ENCODE peak calls at places on chromosomes 16 and 17, in eight cellular contexts. Y, Z, N, G, O, B, P and F are unnamed samples.

GRCh38 chr17:49783051-49783715 is 5.3 kb upstream of the KAT7 start:
- DNase-seq in Y (no peak), Z (no peak), N (no peak), G (peak; percentile 6), O (no peak), B (no peak), P (no peak), F (no peak)

GRCh38 chr17:78237403-78238012 is 6.1 kb downstream of the TMEM235 start:
- DNase-seq in Y (no peak), Z (peak; percentile 77), N (no peak), G (no peak), O (no peak), B (no peak), P (no peak), F (no peak)

GRCh38 chr17:64244165-64244564 is 18.9 kb downstream of the TEX2 start:
- DNase-seq in Y (no peak), Z (no peak), N (no peak), G (no peak), O (peak; percentile 34), B (no peak), P (peak; percentile 40), F (no peak)

GRCh38 chr17:74748279-74748528 is 224 bp upstream of the NHERF1 start:
- DNase-seq in Y (no peak), Z (no peak), N (no peak), G (no peak), O (no peak), B (peak; percentile 93), P (no peak), F (no peak)

GRCh38 chr16:79089735-79090284 is 510.7 kb downstream of the MAF start:
- DNase-seq in Y (no peak), Z (no peak), N (no peak), G (no peak), O (no peak), B (no peak), P (peak; percentile 1), F (no peak)

GRCh38 chr16:19203374-19203966 is 35.4 kb downstream of the SYT17 start:
- DNase-seq in Y (no peak), Z (no peak), N (no peak), G (no peak), O (no peak), B (no peak), P (no peak), F (no peak)

GRCh38 chr17:75922173-75922961 is 17.7 kb upstream of the MRPL38 start:
- DNase-seq in Y (no peak), Z (no peak), N (no peak), G (no peak), O (no peak), B (no peak), P (no peak), F (no peak)

GRCh38 chr17:80564545-80564944 is 19.9 kb downstream of the RPTOR start:
- DNase-seq in Y (no peak), Z (no peak), N (no peak), G (no peak), O (no peak), B (no peak), P (no peak), F (no peak)

GRCh38 chr17:50151041-50151936 is 812 bp upstream of the PPP1R9B start:
- DNase-seq in Y (peak; percentile 93), Z (peak; percentile 99), N (peak; percentile 82), G (peak; percentile 95), O (peak; percentile 89), B (peak; percentile 97), P (peak; percentile 81), F (peak; percentile 93)

GRCh38 chr16:17211797-17212196 is 259.0 kb downstream of the XYLT1 start:
- DNase-seq in Y (no peak), Z (peak; percentile 21), N (no peak), G (no peak), O (no peak), B (no peak), P (no peak), F (no peak)

GRCh38 chr17:77146882-77147281 is 6.1 kb downstream of the SEC14L1 start:
- DNase-seq in Y (no peak), Z (no peak), N (no peak), G (no peak), O (no peak), B (no peak), P (no peak), F (no peak)

GRCh38 chr16:89887243-89887642 is 13.9 kb downstream of the TCF25 start:
- DNase-seq in Y (no peak), Z (no peak), N (no peak), G (no peak), O (no peak), B (no peak), P (no peak), F (no peak)

GRCh38 chr16:56985288-56985961 is 3.9 kb upstream of the NLRC5 start:
- DNase-seq in Y (peak; percentile 85), Z (no peak), N (peak; percentile 75), G (peak; percentile 90), O (peak; percentile 85), B (peak; percentile 89), P (peak; percentile 83), F (peak; percentile 85)

DNA sequence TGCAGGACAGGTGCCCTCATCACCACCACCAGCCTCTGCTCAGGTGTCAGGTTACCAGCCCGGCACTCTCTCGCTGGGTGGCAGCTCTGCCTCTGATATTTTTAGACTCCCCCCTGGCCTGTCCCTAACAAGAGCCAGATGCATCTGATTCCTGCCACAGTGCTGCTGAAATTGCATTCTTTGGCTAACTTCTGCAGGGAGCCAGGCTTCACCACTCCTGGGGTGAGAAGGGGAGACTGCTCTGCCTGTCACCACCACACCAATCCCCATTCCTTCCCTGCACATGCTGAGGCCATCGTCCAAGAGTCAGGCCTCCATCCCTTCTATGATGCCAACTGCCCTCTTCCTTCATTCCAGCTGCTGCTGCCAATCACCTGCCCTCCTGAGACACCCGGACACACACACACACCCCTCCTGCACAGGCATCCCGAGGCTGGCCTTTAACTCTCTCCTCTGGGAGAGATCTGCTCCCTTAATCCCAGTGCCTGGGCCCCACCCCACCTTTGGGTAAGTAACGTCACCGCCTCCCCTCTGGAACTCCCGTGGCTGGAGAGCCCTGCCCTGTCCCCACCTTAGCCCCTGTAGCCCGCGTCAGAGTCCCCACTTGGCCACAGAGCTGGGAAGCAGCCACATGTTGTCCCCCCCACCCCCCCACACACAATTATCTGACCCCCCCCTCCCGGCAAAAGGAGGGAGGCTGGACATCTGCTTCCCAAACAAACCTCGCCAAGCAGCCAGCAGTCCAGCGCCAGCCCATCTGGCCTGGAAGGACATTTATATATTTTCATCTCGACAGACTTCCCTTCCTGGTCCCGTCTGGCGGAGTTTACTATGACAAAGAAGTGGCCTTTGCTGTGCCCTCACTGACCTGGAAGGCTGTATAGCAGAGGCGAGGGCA is 2.8 kb downstream of the EMP2 start:
- DNase-seq in Y (no peak), Z (peak; percentile 58), N (no peak), G (no peak), O (no peak), B (no peak), P (no peak), F (peak; percentile 63)
- H3K4me3 ChIP-seq in Y (no peak overlapping the region), Z (no peak overlapping the region), N (no peak overlapping the region), G (no peak overlapping the region), O (no peak overlapping the region), B (no peak overlapping the region), P (no peak overlapping the region), F (peak overlapping the region; percentile 35)

DNA sequence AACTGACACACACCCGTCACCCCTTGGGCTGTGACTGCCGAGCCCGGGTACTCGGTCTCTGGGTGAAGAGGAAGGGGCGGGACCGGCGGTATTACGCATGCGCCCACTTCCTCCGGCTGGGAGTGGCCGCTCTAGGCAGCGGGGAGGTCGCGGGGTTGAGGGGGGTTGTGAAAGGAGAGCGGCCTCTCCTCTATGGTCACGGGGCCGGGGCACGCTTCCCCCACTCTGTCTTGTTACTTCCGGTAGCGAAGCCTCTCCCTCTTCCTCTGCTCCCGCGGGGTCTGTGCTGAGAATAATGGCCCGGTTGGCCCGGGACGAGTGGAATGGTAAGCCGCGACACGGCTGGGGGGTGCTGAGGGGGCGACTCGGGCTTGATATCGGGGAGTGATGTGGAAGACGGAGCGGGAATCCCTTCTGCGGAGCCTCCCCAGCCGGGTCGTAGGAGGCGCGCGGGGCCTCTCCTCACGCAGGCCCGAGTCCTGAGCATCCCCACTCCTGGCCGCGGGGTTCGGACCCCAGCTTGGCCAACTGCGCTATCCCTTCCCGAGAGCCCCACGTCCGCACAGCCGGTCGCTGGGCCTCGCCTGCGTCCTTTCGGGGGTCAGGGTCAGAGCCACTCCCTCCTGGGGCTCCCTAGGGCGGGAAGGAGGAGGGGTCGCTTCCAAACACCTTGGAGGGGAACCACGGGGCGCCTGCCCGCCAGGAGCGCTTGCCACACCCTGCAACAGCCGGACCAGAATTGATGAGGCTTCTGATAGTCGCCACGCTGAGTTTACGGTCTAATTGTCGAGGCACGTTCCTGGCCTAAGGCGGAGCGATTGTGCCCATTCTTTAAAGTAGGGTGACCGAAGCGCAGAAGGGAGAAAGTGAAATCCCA is at the start of gene BFAR:
- DNase-seq in Y (peak; percentile 97), Z (peak; percentile 94), N (peak; percentile 99), G (peak; percentile 98), O (peak; percentile 93), B (peak; percentile 95), P (peak; percentile 96), F (peak; percentile 97)
- TF ChIP-seq CTCF in Y (no peak), Z (no peak), N (no peak), G (no peak), O (no peak), B (no peak), P (peak; percentile 2), F (no peak)

DNA sequence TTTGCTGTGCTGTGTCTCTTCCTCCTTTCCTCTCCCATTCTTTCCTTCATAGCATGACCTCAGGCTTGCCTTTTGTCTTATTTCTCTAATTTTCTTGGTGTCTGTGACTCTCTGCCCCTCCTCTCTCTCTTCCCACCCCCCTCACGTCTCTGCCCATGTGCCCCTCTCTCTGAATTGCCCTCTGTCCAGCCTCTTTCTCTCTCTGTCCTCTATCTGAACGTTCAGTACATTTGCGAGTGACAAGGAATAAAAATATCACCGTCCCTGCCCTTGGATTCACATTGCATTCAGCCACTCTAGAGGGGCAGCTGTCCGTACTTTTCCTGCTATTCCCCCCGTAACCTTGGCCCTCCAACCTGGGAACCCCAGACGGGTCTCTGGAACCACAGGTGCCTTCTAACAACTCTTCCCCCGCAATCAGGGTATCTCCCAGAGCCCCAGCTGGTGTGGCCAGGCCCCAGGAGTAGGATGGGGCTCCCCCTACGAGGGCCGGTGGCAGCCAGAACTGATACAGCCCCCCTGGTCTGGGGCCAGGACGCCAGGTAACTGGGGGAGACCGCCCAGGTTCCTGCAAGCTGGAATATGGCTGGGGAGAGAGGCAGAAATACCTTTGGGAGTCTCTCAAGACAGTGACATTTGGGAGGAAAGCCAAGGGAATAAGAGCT is 1.8 kb downstream of the KIF1C start:
- DNase-seq in Y (no peak), Z (no peak), N (no peak), G (no peak), O (no peak), B (no peak), P (no peak), F (no peak)
- H3K4me3 ChIP-seq in Y (peak overlapping the region; percentile 89), Z (peak overlapping the region; percentile 99), N (peak overlapping the region; percentile 96), G (peak overlapping the region; percentile 93), O (peak overlapping the region; percentile 8), B (peak overlapping the region; percentile 95), P (peak overlapping the region; percentile 86), F (peak overlapping the region; percentile 92)

DNA sequence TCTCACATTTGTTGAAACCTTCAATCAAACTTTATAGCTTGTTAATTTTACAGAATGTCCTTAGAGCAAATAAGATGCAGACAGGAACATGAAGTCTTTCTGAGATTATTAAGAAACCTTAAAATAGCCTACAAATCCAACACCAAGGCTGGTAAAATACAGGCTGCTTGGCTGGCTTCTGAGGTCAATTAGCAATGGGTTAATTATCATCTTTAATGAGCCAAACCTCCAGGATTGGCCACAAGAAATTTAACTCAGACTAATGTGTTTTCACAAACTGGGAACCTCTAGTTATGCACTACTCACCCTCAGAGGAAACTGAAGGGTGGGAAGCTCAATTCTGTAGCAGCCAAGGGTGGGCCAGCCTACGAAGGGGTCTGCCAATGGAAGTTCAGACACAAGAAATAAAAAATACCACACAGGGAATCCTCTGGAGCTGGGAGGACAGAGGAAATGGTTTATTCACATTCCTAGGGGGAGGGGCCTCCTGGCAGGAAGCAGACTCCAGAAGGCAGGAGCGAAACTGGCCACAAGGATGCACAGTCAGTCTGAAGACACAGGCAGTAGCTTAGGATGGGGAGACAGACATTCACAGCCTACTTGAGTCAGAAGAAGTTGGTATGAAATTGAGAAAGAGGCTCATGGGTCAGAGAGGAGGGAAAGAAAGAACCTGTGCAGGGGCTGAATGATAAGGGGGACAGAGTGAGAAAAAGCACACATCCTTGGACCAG is 36.1 kb downstream of the HIC1 start:
- DNase-seq in Y (peak; percentile 94), Z (peak; percentile 36), N (peak; percentile 75), G (peak; percentile 82), O (peak; percentile 97), B (peak; percentile 54), P (peak; percentile 94), F (peak; percentile 96)
- TF ChIP-seq CTCF in Y (peak; percentile 54), Z (peak; percentile 46), N (peak; percentile 46), G (peak; percentile 19), O (peak; percentile 55), B (no peak), P (peak; percentile 72), F (peak; percentile 49)